ENCODE peak calls at places on chromosomes 13 and 19, in four cellular contexts. E is GM12878, K is A549, P is HepG2. T is an unnamed sample.
A peak's percentile ranks its signal among the peaks of the same experiment; 100 is the strongest.

GRCh38 chr19:10260141-10260584 is 8.1 kb downstream of the MRPL4 start:
- DNase-seq in E (no peak), K (no peak), P (peak; percentile 30), T (no peak)

GRCh38 chr19:12786149-12786870 is 5.0 kb upstream of the JUNB start:
- DNase-seq in E (no peak), K (peak; percentile 31), P (no peak), T (peak; percentile 46)

GRCh38 chr13:110937511-110938303 is 22.8 kb upstream of the ANKRD10 start:
- DNase-seq in E (no peak), K (no peak), P (no peak), T (no peak)

GRCh38 chr13:45333973-45334922 is 6.7 kb downstream of the TPT1 start:
- DNase-seq in E (no peak), K (no peak), P (no peak), T (no peak)

GRCh38 chr19:3783660-3784584 is 2.3 kb downstream of the MATK start:
- DNase-seq in E (no peak), K (peak; percentile 39), P (peak; percentile 47), T (peak; percentile 88)

GRCh38 chr13:26067601-26068000 is 15.8 kb upstream of the SHISA2 start:
- DNase-seq in E (no peak), K (no peak), P (no peak), T (no peak)

GRCh38 chr19:11291415-11291814 is 4.5 kb upstream of the TSPAN16 start:
- DNase-seq in E (no peak), K (no peak), P (no peak), T (no peak)

GRCh38 chr13:99072356-99072755 is 94.5 kb upstream of the DOCK9 start:
- DNase-seq in E (no peak), K (no peak), P (no peak), T (no peak)

GRCh38 chr19:48812094-48812929 is 1.5 kb upstream of the BCAT2 start:
- DNase-seq in E (no peak), K (peak; percentile 53), P (peak; percentile 37), T (peak; percentile 97)

GRCh38 chr13:80144493-80144892 is 196.4 kb downstream of the SPRY2 start:
- DNase-seq in E (no peak), K (no peak), P (no peak), T (no peak)

GRCh38 chr19:54172764-54173699 is at the start of gene TMC4:
- DNase-seq in E (no peak), K (peak; percentile 45), P (no peak), T (no peak)

GRCh38 chr13:50714886-50715285 is 128.6 kb downstream of the DLEU7 start:
- DNase-seq in E (no peak), K (no peak), P (no peak), T (no peak)

GRCh38 chr13:98405107-98405571 is 171.8 kb downstream of the STK24 start:
- DNase-seq in E (no peak), K (no peak), P (no peak), T (peak; percentile 60)

GRCh38 chr19:49638360-49638759 is 1.6 kb downstream of the RRAS start:
- DNase-seq in E (no peak), K (peak; percentile 49), P (no peak), T (no peak)

GRCh38 chr19:50303558-50303957 is 25.6 kb downstream of the KCNC3 start:
- DNase-seq in E (no peak), K (no peak), P (no peak), T (no peak)

GRCh38 chr13:29159871-29160270 is 339.7 kb downstream of the MTUS2 start:
- DNase-seq in E (no peak), K (no peak), P (no peak), T (no peak)

DNA sequence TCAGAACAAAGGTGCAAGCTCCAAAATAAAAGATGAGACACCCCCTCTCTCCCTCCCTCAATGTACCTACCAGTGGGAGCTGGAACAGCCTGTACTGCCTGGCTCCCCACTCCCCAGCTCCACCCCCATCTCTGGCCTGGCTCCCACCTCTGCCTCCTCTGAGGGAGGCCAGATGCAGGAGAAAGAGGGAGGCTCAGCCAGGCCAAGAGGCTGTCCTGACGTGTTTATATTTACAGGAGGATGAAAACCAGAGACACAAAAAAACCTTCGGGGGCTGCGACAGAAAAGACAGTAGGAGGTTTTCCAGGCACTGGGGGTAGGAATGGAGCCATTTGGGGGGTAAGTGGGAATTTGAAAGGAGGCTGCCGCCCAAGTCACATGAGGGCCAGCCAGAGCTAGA is 19.7 kb downstream of the ARHGEF18 start:
- DNase-seq in E (no peak), K (no peak), P (no peak), T (no peak)
- TF ChIP-seq EP300 in E (no peak), K (no peak), P (no peak), T (no peak)

DNA sequence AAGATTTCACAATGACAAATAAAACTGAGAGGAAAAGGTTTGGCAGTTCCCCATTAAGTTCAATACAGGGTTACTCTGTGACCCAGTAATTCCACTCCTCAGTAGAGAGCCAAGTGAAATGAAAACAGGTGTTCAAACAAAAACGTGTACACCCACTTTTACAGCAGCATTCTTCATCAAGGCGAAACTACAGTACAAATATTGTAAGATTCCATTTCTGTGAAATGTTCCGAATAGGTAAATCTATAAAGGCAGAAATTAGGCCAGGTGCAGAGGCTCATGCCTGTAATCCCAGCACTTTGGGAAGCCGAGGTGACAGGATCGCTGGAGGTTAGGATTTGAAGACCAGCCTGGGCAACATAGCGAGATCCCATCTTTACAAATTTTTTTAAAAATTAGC is 8.9 kb upstream of the GDF15 start:
- DNase-seq in E (no peak), K (peak; percentile 79), P (no peak), T (no peak)
- TF ChIP-seq PBX3 in E (no peak), K (no peak), P (no peak), T (no peak)

GRCh38 chr19:33717878-33718277 is 78.8 kb upstream of the KCTD15 start:
- DNase-seq in E (no peak), K (no peak), P (no peak), T (no peak)

GRCh38 chr19:33712268-33712667 is 84.4 kb upstream of the KCTD15 start:
- DNase-seq in E (no peak), K (no peak), P (no peak), T (no peak)

GRCh38 chr19:33713194-33713593 is 83.5 kb upstream of the KCTD15 start:
- DNase-seq in E (no peak), K (no peak), P (no peak), T (no peak)

GRCh38 chr19:33714149-33714548 is 82.5 kb upstream of the KCTD15 start:
- DNase-seq in E (no peak), K (no peak), P (no peak), T (no peak)

GRCh38 chr19:33715462-33715861 is 81.2 kb upstream of the KCTD15 start:
- DNase-seq in E (no peak), K (no peak), P (no peak), T (no peak)
- TF ChIP-seq EP300 in E (no peak), K (no peak), P (no peak), T (no peak)

GRCh38 chr19:55258828-55259539 is at the start of gene PPP6R1:
- DNase-seq in E (peak; percentile 97), K (peak; percentile 100), P (peak; percentile 97), T (peak; percentile 100)

GRCh38 chr19:55258476-55258827 is 365 bp downstream of the PPP6R1 start:
- DNase-seq in E (no peak), K (no peak), P (no peak), T (peak; percentile 87)

GRCh38 chr19:55255618-55256423 is 3.0 kb downstream of the PPP6R1 start:
- DNase-seq in E (peak; percentile 39), K (peak; percentile 58), P (peak; percentile 47), T (no peak)

GRCh38 chr19:55256562-55257460 is 2.0 kb downstream of the PPP6R1 start:
- DNase-seq in E (no peak), K (no peak), P (peak; percentile 74), T (no peak)

DNA sequence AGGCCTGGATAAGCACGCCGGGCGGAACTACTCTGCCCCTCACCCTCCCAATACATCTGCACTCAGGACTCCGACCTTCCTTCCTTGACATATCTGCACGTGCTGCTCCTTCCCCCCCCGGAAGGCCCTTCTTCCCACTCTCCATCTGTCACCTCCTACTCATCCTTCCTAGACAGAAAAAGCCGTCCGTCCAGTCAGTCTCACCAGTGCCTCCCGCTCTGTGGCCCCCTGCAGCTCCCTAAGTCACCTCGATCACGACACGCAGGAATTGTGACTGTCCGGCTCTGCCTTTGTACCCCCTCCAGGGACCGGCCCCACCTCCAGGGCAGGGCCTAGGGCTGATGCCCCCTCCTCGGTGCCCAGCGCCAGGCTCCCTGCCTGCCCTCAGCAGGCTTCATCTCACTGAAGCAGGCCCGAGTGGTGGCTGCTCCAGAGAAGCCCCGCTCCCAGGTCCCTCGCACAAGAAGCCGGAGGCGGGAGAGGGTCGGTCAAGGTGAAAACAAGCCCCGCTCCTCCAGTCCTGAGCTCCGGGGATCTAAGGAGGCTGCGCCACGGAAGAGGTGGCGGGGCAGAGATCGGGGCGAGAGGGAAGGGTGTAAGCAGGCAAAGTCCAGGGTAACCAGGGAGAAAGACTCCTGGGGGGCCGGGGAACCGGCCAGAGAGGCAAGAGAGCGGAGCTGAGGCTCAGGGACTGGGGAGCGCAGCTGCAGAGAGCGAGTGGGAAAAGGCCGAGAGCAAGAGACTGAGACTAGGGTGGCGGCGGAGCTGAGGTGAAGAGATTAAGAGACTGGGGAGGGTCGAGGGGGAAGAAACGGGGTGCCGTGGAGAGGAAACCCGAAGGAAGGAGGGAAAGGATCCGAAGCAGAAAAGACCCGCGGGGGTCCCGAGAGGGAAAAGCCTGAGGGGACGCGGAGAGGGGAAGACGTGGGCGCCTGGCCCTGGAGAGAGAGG is 1.1 kb downstream of the PPP6R1 start:
- DNase-seq in E (no peak), K (no peak), P (no peak), T (peak; percentile 55)
- TF ChIP-seq PBX3 in E (no peak), K (no peak), P (no peak), T (no peak)

DNA sequence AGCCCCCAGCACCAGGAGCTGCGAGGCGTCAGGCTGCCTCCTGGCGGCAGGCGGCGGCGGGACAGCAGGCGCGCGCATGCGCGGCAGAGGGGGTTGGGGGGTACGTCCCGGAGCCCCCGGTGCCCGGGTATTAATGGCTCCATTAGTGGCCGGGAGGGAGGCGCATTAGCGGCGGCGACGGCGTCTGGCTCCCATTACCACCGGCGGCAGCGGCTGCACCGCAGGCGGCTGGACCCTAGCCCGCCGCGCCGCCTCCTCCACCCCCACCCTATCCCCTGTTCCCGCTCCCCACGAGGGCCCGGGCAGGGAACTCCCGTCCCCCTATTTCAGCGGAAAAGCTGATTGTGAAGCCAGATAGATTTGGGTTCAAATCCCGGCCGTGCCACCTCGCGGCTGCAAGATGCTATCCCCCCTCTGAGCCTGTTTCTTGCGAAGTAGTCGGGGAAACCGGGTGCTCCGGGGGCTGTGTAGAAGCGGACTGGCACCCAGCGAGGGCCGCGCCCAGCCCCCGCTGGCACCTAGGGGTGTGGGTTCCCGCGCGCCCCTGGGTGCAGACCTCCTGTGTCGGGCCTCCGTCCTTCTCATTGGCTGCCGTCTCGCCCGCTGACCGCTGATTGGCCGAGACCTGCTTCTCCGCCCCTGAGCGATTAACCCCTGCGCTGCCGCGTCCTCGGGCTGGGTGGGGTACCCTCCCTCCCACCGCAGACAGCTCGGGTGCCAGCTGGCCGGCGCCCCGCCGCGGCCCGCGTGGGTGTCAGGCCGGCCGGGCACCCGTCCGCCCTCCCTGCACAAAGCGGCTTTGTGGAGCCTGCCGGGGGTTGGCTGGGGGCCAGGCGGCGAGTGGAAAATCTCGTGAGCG is 11.1 kb downstream of the CIC start:
- DNase-seq in E (peak; percentile 74), K (peak; percentile 96), P (peak; percentile 79), T (peak; percentile 96)
- TF ChIP-seq EP300 in E (peak; percentile 17), K (no peak), P (no peak), T (no peak)

T was measured in SK-N-SH.